ENCODE peak calls at places on chromosomes 13 and 19, in seven cellular contexts. E is renal cortical epithelial cell; L is left ventricle myocardium inferior; R is stimulated activated effector memory CD8-positive, alpha-beta T cell treated with anti-CD3 and anti-CD28 coated beads, Interleukin-12 subunit alpha, Interleukin-12 subunit beta, amount 100 ng/mL, for 72 hours; S is stimulated activated CD4-positive, alpha-beta T cell treated with anti-CD3 and anti-CD28 coated beads, Interleukin-2, amount 100 ng/mL, for 24 hours; C is omental fat pad; G is activated gamma-delta T cell treated with Interleukin-2 at 50 U/mL for 16 hours. V is an unnamed sample.
A peak's percentile ranks its signal among the peaks of the same experiment; 100 is the strongest.

GRCh38 chr13:75175575-75175974 is 306.4 kb downstream of the TBC1D4 start:
- DNase-seq in E (no peak), L (no peak), R (no peak), S (no peak), C (no peak), G (no peak), V (no peak)

GRCh38 chr19:58474291-58474996 is 1.7 kb upstream of the ZNF446 start:
- DNase-seq in E (peak; percentile 49), L (no peak), R (no peak), S (no peak), C (no peak), G (no peak), V (no peak)

GRCh38 chr19:35144600-35145436 is 1.8 kb downstream of the FXYD7 start:
- DNase-seq in E (peak; percentile 54), L (no peak), R (no peak), S (no peak), C (no peak), G (no peak), V (no peak)

GRCh38 chr13:94716016-94716415 is 3.7 kb upstream of the SOX21 start:
- DNase-seq in E (no peak), L (no peak), R (no peak), S (no peak), C (no peak), G (no peak), V (no peak)

GRCh38 chr13:29976535-29976934 is 126.1 kb upstream of the UBL3 start:
- DNase-seq in E (no peak), L (no peak), R (peak; percentile 23), S (no peak), C (no peak), G (no peak), V (no peak)

GRCh38 chr13:106083620-106084350 is 451.7 kb downstream of the EFNB2 start:
- DNase-seq in E (peak; percentile 77), L (no peak), R (no peak), S (no peak), C (no peak), G (no peak), V (no peak)

GRCh38 chr13:113774177-113775107 is 15.4 kb downstream of the TMEM255B start:
- DNase-seq in E (peak; percentile 60), L (no peak), R (no peak), S (no peak), C (peak; percentile 17), G (no peak), V (no peak)

GRCh38 chr19:55486971-55487883 is 1.0 kb upstream of the SSC5D start:
- DNase-seq in E (peak; percentile 86), L (peak; percentile 66), R (no peak), S (peak; percentile 72), C (peak; percentile 65), G (no peak), V (no peak)

V was measured in central memory CD8-positive, alpha-beta T cell.